ENCODE peak calls at places on chromosomes 6 and 20, in six cellular contexts. One of them, this sample, is unnamed.

GRCh38 chr20:47305667-47306066 is 50.8 kb downstream of the ZMYND8 start:
- DNase-seq in NB4: no peak
- DNase-seq in A549: no peak
- DNase-seq in K562: no peak
- DNase-seq in endothelial cell of umbilical vein: no peak
- DNase-seq in GM12878: no peak
- DNase-seq in this sample: no peak

GRCh38 chr20:59808729-59809381 is 124.6 kb downstream of the SYCP2 start:
- DNase-seq in GM12878: no peak
- DNase-seq in K562: no peak
- DNase-seq in NB4: no peak
- DNase-seq in endothelial cell of umbilical vein: no peak
- DNase-seq in A549: no peak
- DNase-seq in this sample: no peak

GRCh38 chr20:20729563-20729962 is 17.1 kb upstream of the RALGAPA2 start:
- DNase-seq in endothelial cell of umbilical vein: no peak
- DNase-seq in GM12878: no peak
- DNase-seq in NB4: no peak
- DNase-seq in K562: no peak
- DNase-seq in A549: no peak
- DNase-seq in this sample: no peak

GRCh38 chr6:11852061-11852619 is 73.5 kb upstream of the ADTRP start:
- DNase-seq in NB4: no peak
- DNase-seq in endothelial cell of umbilical vein: no peak
- DNase-seq in K562: no peak
- DNase-seq in A549: no peak
- DNase-seq in GM12878: no peak
- DNase-seq in this sample: no peak

GRCh38 chr20:32907886-32908285 is 49.2 kb downstream of the EFCAB8 start:
- DNase-seq in endothelial cell of umbilical vein: no peak
- DNase-seq in GM12878: no peak
- DNase-seq in K562: no peak
- DNase-seq in A549: no peak
- DNase-seq in NB4: no peak
- DNase-seq in this sample: no peak

GRCh38 chr20:38870733-38871559 is 55.3 kb upstream of the FAM83D start:
- DNase-seq in K562: peak
- DNase-seq in GM12878: no peak
- DNase-seq in NB4: no peak
- DNase-seq in endothelial cell of umbilical vein: peak
- DNase-seq in A549: peak
- DNase-seq in this sample: no peak

GRCh38 chr20:8805737-8806442 is 263.0 kb upstream of the PLCB4 start:
- DNase-seq in GM12878: no peak
- DNase-seq in K562: no peak
- DNase-seq in endothelial cell of umbilical vein: no peak
- DNase-seq in NB4: no peak
- DNase-seq in A549: no peak
- DNase-seq in this sample: no peak

GRCh38 chr6:93417421-93417996 is 1.9 kb downstream of the EPHA7 start:
- DNase-seq in A549: peak
- DNase-seq in GM12878: no peak
- DNase-seq in K562: no peak
- DNase-seq in NB4: no peak
- DNase-seq in endothelial cell of umbilical vein: peak
- DNase-seq in this sample: no peak

GRCh38 chr6:143027058-143027457 is 33.6 kb upstream of the AIG1 start:
- DNase-seq in K562: no peak
- DNase-seq in NB4: peak
- DNase-seq in endothelial cell of umbilical vein: peak
- DNase-seq in GM12878: no peak
- DNase-seq in A549: no peak
- DNase-seq in this sample: peak

GRCh38 chr6:24313133-24313476 is 44.8 kb downstream of the DCDC2 start:
- DNase-seq in K562: no peak
- DNase-seq in NB4: no peak
- DNase-seq in endothelial cell of umbilical vein: no peak
- DNase-seq in A549: no peak
- DNase-seq in GM12878: no peak
- DNase-seq in this sample: no peak

GRCh38 chr6:166775180-166775922 is 148.3 kb upstream of the RPS6KA2 start:
- DNase-seq in A549: peak
- DNase-seq in NB4: peak
- DNase-seq in GM12878: no peak
- DNase-seq in endothelial cell of umbilical vein: peak
- DNase-seq in K562: peak
- DNase-seq in this sample: peak

GRCh38 chr6:79420054-79420453 is 117.2 kb downstream of the LCA5 start:
- DNase-seq in endothelial cell of umbilical vein: peak
- DNase-seq in GM12878: no peak
- DNase-seq in A549: no peak
- DNase-seq in NB4: no peak
- DNase-seq in K562: peak
- DNase-seq in this sample: no peak

GRCh38 chr20:14191559-14191958 is 145.9 kb downstream of the FLRT3 start:
- DNase-seq in GM12878: no peak
- DNase-seq in endothelial cell of umbilical vein: no peak
- DNase-seq in NB4: no peak
- DNase-seq in K562: no peak
- DNase-seq in A549: no peak
- DNase-seq in this sample: no peak

GRCh38 chr20:4544765-4545164 is 176.9 kb upstream of the PRND start:
- DNase-seq in A549: no peak
- DNase-seq in GM12878: no peak
- DNase-seq in NB4: no peak
- DNase-seq in K562: no peak
- DNase-seq in endothelial cell of umbilical vein: no peak
- DNase-seq in this sample: no peak

GRCh38 chr20:36856196-36856595 is 19.7 kb upstream of the TLDC2 start:
- DNase-seq in NB4: no peak
- DNase-seq in GM12878: no peak
- DNase-seq in A549: no peak
- DNase-seq in K562: no peak
- DNase-seq in endothelial cell of umbilical vein: peak
- DNase-seq in this sample: no peak

GRCh38 chr6:170290306-170291128 is at the start of gene DLL1:
- DNase-seq in NB4: peak
- DNase-seq in endothelial cell of umbilical vein: peak
- DNase-seq in K562: no peak
- DNase-seq in A549: no peak
- DNase-seq in GM12878: no peak
- DNase-seq in this sample: no peak
- TF ChIP-seq MYC in NB4: no peak
- TF ChIP-seq MYC in endothelial cell of umbilical vein: no peak
- TF ChIP-seq MYC in K562: no peak
- TF ChIP-seq MYC in A549: no peak
- TF ChIP-seq MYC in GM12878: no peak
- TF ChIP-seq MYC in this sample: no peak

GRCh38 chr20:1491281-1491840 is at the start of gene SIRPB2:
- DNase-seq in A549: no peak
- DNase-seq in NB4: peak
- DNase-seq in endothelial cell of umbilical vein: peak
- DNase-seq in GM12878: no peak
- DNase-seq in K562: no peak
- DNase-seq in this sample: no peak
- TF ChIP-seq MYC in A549: no peak
- TF ChIP-seq MYC in NB4: no peak
- TF ChIP-seq MYC in endothelial cell of umbilical vein: no peak
- TF ChIP-seq MYC in GM12878: no peak
- TF ChIP-seq MYC in K562: no peak
- TF ChIP-seq MYC in this sample: no peak

DNA sequence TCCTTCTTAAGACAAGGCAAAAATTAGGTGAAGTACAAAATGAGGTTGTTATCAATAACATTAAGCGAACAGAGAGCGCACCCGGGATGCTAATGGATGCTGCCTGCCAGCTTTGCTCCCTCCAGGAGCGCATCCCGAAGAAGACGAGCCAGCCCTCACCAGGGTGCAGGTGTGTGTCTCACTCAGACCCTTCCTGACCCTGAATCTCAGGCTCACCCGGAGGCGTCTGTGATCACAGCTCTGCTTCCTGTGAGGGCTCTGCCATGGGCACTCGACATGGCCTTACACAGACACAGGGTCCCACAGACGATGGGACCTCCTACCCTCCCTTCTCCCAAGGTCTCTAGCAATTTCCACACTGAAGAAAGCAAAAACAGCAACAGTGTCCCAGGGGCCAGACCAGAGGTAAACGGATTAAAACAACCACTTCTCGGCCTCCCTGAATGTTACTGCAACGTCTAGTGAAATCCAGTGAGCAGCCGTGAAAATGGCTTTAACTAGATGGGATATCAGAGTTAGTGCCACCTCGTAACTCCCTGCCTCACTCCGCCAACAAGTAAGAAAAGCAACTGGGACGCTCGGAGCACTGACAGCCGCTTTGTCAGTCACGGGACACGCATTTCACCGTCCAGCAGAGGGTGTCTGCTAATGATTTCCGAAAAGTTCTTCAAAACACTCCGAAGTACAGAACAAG is 11.7 kb downstream of the ZBTB46 start:
- DNase-seq in K562: peak
- DNase-seq in A549: peak
- DNase-seq in NB4: peak
- DNase-seq in GM12878: no peak
- DNase-seq in endothelial cell of umbilical vein: peak
- DNase-seq in this sample: peak
- TF ChIP-seq MYC in K562: no peak
- TF ChIP-seq MYC in A549: no peak
- TF ChIP-seq MYC in NB4: no peak
- TF ChIP-seq MYC in GM12878: no peak
- TF ChIP-seq MYC in endothelial cell of umbilical vein: no peak
- TF ChIP-seq MYC in this sample: no peak

DNA sequence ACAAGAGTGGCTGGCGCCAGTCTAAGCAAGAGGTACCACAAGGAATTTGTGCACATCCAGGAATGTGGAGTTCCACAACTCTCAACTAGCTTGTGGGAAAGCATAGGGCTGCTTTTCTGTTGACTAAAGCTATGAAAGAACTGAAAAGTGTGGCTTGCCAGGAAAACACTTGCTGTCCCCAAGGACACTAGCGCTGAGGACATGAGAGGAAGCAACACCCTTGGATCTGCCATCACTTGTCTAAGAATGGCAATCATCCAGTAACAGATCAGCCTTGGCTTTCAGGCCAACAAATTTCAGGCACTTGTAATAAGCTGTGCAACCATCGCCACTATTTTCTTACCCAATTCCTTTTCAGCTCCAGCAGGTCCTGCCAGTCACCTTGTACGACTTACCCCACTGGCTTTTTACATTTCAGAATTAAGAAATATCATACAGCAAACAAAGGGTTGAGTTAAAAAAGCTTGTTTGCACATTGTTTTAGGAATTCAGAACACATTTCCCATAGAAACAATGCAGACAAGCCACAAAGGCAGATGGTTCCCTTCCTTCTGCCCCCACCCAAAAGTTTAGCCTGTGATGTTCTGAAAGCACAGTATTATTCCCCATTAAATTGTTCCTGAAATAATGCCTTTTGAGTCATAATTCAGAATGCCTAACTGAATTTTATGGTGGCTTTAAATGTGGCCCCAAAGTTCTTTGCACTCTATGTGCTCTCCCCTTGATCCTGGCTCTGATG is 57.9 kb upstream of the SSTR4 start:
- DNase-seq in A549: no peak
- DNase-seq in GM12878: no peak
- DNase-seq in NB4: no peak
- DNase-seq in endothelial cell of umbilical vein: no peak
- DNase-seq in K562: no peak
- DNase-seq in this sample: no peak
- TF ChIP-seq MYC in A549: no peak
- TF ChIP-seq MYC in GM12878: no peak
- TF ChIP-seq MYC in NB4: no peak
- TF ChIP-seq MYC in endothelial cell of umbilical vein: no peak
- TF ChIP-seq MYC in K562: no peak
- TF ChIP-seq MYC in this sample: no peak

GRCh38 chr6:5984150-5985089 is 22.3 kb downstream of the NRN1 start:
- DNase-seq in endothelial cell of umbilical vein: no peak
- DNase-seq in GM12878: no peak
- DNase-seq in K562: no peak
- DNase-seq in A549: no peak
- DNase-seq in NB4: no peak
- DNase-seq in this sample: no peak

GRCh38 chr6:5979650-5980427 is 26.9 kb downstream of the NRN1 start:
- DNase-seq in GM12878: no peak
- DNase-seq in K562: no peak
- DNase-seq in A549: no peak
- DNase-seq in endothelial cell of umbilical vein: no peak
- DNase-seq in NB4: peak
- DNase-seq in this sample: no peak

GRCh38 chr6:5986847-5987246 is 19.9 kb downstream of the NRN1 start:
- DNase-seq in K562: no peak
- DNase-seq in NB4: no peak
- DNase-seq in endothelial cell of umbilical vein: no peak
- DNase-seq in GM12878: no peak
- DNase-seq in A549: no peak
- DNase-seq in this sample: no peak

DNA sequence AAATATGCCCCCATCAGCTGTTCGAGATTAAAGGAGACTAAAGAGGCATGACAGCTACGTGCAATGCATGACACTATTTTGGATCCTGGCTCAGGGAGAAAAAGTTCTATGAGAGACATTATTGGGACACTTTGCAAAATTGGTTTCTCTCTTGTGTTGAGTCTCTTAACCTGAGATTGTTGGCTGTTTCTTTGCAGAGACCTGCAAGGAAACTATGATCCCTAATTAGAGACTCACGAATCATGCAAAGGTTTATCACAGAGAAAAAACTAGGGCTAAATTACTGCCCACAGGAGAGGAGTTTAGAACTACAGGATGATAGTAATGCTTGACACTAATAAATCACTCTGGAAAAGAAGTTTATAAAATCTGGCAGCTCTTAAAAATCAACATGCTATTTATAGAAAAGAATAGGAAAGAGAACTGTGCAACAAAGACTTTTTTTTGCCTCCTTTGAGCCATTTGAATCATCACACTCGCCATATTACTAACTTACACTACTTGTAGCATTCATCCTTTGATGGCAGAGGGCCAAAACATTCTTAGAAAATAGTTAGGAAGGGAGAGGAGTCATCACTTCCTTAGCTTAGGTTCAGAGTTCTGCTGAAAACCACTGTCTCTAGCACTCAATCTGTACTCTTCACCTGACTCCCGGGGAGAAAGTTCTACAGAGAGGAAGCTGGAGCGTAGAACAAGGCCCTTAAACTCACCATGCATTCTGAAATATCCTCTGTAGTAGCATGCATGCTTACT is 25.3 kb downstream of the NRN1 start:
- DNase-seq in A549: no peak
- DNase-seq in GM12878: no peak
- DNase-seq in endothelial cell of umbilical vein: no peak
- DNase-seq in NB4: no peak
- DNase-seq in K562: no peak
- DNase-seq in this sample: no peak
- TF ChIP-seq MYC in A549: no peak
- TF ChIP-seq MYC in GM12878: no peak
- TF ChIP-seq MYC in endothelial cell of umbilical vein: no peak
- TF ChIP-seq MYC in NB4: no peak
- TF ChIP-seq MYC in K562: no peak
- TF ChIP-seq MYC in this sample: no peak

GRCh38 chr20:44911264-44911921 is 1.5 kb downstream of the PABPC1L start:
- DNase-seq in endothelial cell of umbilical vein: peak
- DNase-seq in NB4: peak
- DNase-seq in K562: peak
- DNase-seq in GM12878: no peak
- DNase-seq in A549: peak
- DNase-seq in this sample: peak
- TF ChIP-seq MYC in endothelial cell of umbilical vein: no peak
- TF ChIP-seq MYC in NB4: peak
- TF ChIP-seq MYC in K562: peak
- TF ChIP-seq MYC in GM12878: no peak
- TF ChIP-seq MYC in A549: no peak
- TF ChIP-seq MYC in this sample: peak

GRCh38 chr6:99606670-99607415 is at the start of gene PRDM13:
- DNase-seq in GM12878: no peak
- DNase-seq in K562: no peak
- DNase-seq in A549: no peak
- DNase-seq in NB4: no peak
- DNase-seq in endothelial cell of umbilical vein: no peak
- DNase-seq in this sample: no peak
- TF ChIP-seq MYC in GM12878: no peak
- TF ChIP-seq MYC in K562: no peak
- TF ChIP-seq MYC in A549: no peak
- TF ChIP-seq MYC in NB4: no peak
- TF ChIP-seq MYC in endothelial cell of umbilical vein: no peak
- TF ChIP-seq MYC in this sample: no peak

This sample was measured in HepG2.